ENCODE peak calls at places on chromosome 22, in six cellular contexts. One of them, this sample, is unnamed.
A peak's percentile ranks its signal among the peaks of the same experiment; 100 is the strongest.

GRCh38 chr22:22813126-22814075 is 74.2 kb upstream of the IGLL5 start:
- DNase-seq in GM12878: no peak
- DNase-seq in GM12891: no peak
- DNase-seq in K562: no peak
- DNase-seq in H1: no peak
- DNase-seq in HepG2: no peak
- DNase-seq in this sample: no peak

GRCh38 chr22:19693981-19694670 is 20.2 kb upstream of the SEPTIN5 start:
- DNase-seq in H1: no peak
- DNase-seq in K562: no peak
- DNase-seq in GM12891: no peak
- DNase-seq in HepG2: no peak
- DNase-seq in GM12878: no peak
- DNase-seq in this sample: no peak

GRCh38 chr22:33105501-33105911 is 47.3 kb upstream of the SYN3 start:
- DNase-seq in GM12891: no peak
- DNase-seq in K562: no peak
- DNase-seq in GM12878: no peak
- DNase-seq in H1: no peak
- DNase-seq in HepG2: no peak
- DNase-seq in this sample: no peak

GRCh38 chr22:17563936-17564391 is 666 bp downstream of the SLC25A18 start:
- DNase-seq in GM12878: no peak
- DNase-seq in H1: no peak
- DNase-seq in K562: no peak
- DNase-seq in HepG2: no peak
- DNase-seq in GM12891: no peak
- DNase-seq in this sample: no peak

GRCh38 chr22:49962012-49962750 is 1.6 kb downstream of the PIM3 start:
- DNase-seq in H1: no peak
- DNase-seq in GM12891: peak; percentile 71
- DNase-seq in K562: peak; percentile 67
- DNase-seq in GM12878: no peak
- DNase-seq in HepG2: peak; percentile 87
- DNase-seq in this sample: peak; percentile 75

GRCh38 chr22:40739723-40740122 is 60.4 kb downstream of the MCHR1 start:
- DNase-seq in K562: no peak
- DNase-seq in GM12891: no peak
- DNase-seq in HepG2: no peak
- DNase-seq in H1: no peak
- DNase-seq in GM12878: no peak
- DNase-seq in this sample: no peak

GRCh38 chr22:24706050-24706449 is 68.5 kb downstream of the PIWIL3 start:
- DNase-seq in HepG2: peak; percentile 45
- DNase-seq in GM12878: no peak
- DNase-seq in H1: no peak
- DNase-seq in GM12891: no peak
- DNase-seq in K562: peak; percentile 32
- DNase-seq in this sample: no peak

GRCh38 chr22:40628354-40629042 is 8.0 kb downstream of the MRTFA start:
- DNase-seq in H1: no peak
- DNase-seq in GM12891: no peak
- DNase-seq in GM12878: peak; percentile 57
- DNase-seq in HepG2: no peak
- DNase-seq in K562: no peak
- DNase-seq in this sample: no peak

GRCh38 chr22:32887293-32887692 is 85.8 kb downstream of the TIMP3 start:
- DNase-seq in K562: peak; percentile 19
- DNase-seq in GM12891: no peak
- DNase-seq in HepG2: no peak
- DNase-seq in H1: no peak
- DNase-seq in GM12878: no peak
- DNase-seq in this sample: no peak

GRCh38 chr22:48779211-48779643 is 1048.4 kb downstream of the BRD1 start:
- DNase-seq in GM12878: no peak
- DNase-seq in GM12891: no peak
- DNase-seq in K562: no peak
- DNase-seq in HepG2: no peak
- DNase-seq in H1: no peak
- DNase-seq in this sample: no peak

GRCh38 chr22:39514373-39514973 is 5.9 kb upstream of the ATF4 start:
- DNase-seq in GM12891: no peak
- DNase-seq in K562: no peak
- DNase-seq in GM12878: no peak
- DNase-seq in H1: no peak
- DNase-seq in HepG2: no peak
- DNase-seq in this sample: no peak

GRCh38 chr22:50016308-50016987 is 3.9 kb upstream of the IL17REL start:
- DNase-seq in K562: no peak
- DNase-seq in H1: no peak
- DNase-seq in GM12878: no peak
- DNase-seq in HepG2: no peak
- DNase-seq in GM12891: no peak
- DNase-seq in this sample: peak; percentile 21

GRCh38 chr22:21044931-21045584 is 688 bp upstream of the LRRC74B start:
- DNase-seq in K562: peak; percentile 73
- DNase-seq in GM12891: no peak
- DNase-seq in H1: no peak
- DNase-seq in HepG2: no peak
- DNase-seq in GM12878: no peak
- DNase-seq in this sample: no peak

GRCh38 chr22:34570408-34570807 is 495.6 kb upstream of the ISX start:
- DNase-seq in GM12878: no peak
- DNase-seq in K562: no peak
- DNase-seq in GM12891: no peak
- DNase-seq in HepG2: no peak
- DNase-seq in H1: no peak
- DNase-seq in this sample: no peak

GRCh38 chr22:17994424-17995108 is 29.8 kb downstream of the MICAL3 start:
- DNase-seq in H1: no peak
- DNase-seq in GM12878: no peak
- DNase-seq in K562: no peak
- DNase-seq in HepG2: no peak
- DNase-seq in GM12891: no peak
- DNase-seq in this sample: no peak

GRCh38 chr22:22397875-22398524 is 110.5 kb downstream of the ZNF280B start:
- DNase-seq in GM12891: no peak
- DNase-seq in HepG2: no peak
- DNase-seq in GM12878: no peak
- DNase-seq in K562: no peak
- DNase-seq in H1: no peak
- DNase-seq in this sample: no peak

GRCh38 chr22:49621601-49622210 is 206.0 kb downstream of the BRD1 start:
- DNase-seq in GM12878: no peak
- DNase-seq in K562: no peak
- DNase-seq in GM12891: no peak
- DNase-seq in H1: no peak
- DNase-seq in HepG2: no peak
- DNase-seq in this sample: no peak

GRCh38 chr22:49255154-49255553 is 572.5 kb downstream of the BRD1 start:
- DNase-seq in GM12878: no peak
- DNase-seq in HepG2: no peak
- DNase-seq in GM12891: no peak
- DNase-seq in H1: no peak
- DNase-seq in K562: no peak
- DNase-seq in this sample: no peak

GRCh38 chr22:22124374-22124773 is 120.2 kb upstream of the VPREB1 start:
- DNase-seq in GM12891: no peak
- DNase-seq in K562: no peak
- DNase-seq in GM12878: no peak
- DNase-seq in HepG2: no peak
- DNase-seq in H1: no peak
- DNase-seq in this sample: no peak

GRCh38 chr22:49657275-49657973 is 170.2 kb downstream of the BRD1 start:
- DNase-seq in H1: no peak
- DNase-seq in K562: peak; percentile 68
- DNase-seq in GM12891: peak; percentile 64
- DNase-seq in GM12878: peak; percentile 67
- DNase-seq in HepG2: no peak
- DNase-seq in this sample: peak; percentile 63

GRCh38 chr22:25386538-25386884 is 167.1 kb downstream of the CRYBB2 start:
- DNase-seq in HepG2: no peak
- DNase-seq in K562: no peak
- DNase-seq in GM12891: no peak
- DNase-seq in GM12878: no peak
- DNase-seq in H1: no peak
- DNase-seq in this sample: no peak

GRCh38 chr22:45162531-45162930 is 1.2 kb upstream of the NUP50 start:
- DNase-seq in HepG2: no peak
- DNase-seq in H1: no peak
- DNase-seq in GM12891: no peak
- DNase-seq in GM12878: no peak
- DNase-seq in K562: no peak
- DNase-seq in this sample: no peak

GRCh38 chr22:32817137-32817536 is 15.6 kb downstream of the TIMP3 start:
- DNase-seq in HepG2: no peak
- DNase-seq in GM12891: no peak
- DNase-seq in H1: no peak
- DNase-seq in GM12878: no peak
- DNase-seq in K562: no peak
- DNase-seq in this sample: no peak

GRCh38 chr22:38228873-38229740 is 27.3 kb downstream of the MAFF start:
- DNase-seq in GM12891: no peak
- DNase-seq in K562: no peak
- DNase-seq in GM12878: no peak
- DNase-seq in H1: no peak
- DNase-seq in HepG2: peak; percentile 54
- DNase-seq in this sample: no peak

GRCh38 chr22:50626314-50626855 is 1.6 kb downstream of the ARSA start:
- DNase-seq in HepG2: no peak
- DNase-seq in GM12891: no peak
- DNase-seq in K562: no peak
- DNase-seq in GM12878: no peak
- DNase-seq in H1: no peak
- DNase-seq in this sample: no peak

GRCh38 chr22:37634505-37635002 is 4.9 kb upstream of the SH3BP1 start:
- DNase-seq in GM12891: no peak
- DNase-seq in K562: no peak
- DNase-seq in GM12878: no peak
- DNase-seq in H1: no peak
- DNase-seq in HepG2: no peak
- DNase-seq in this sample: no peak

GRCh38 chr22:47552541-47553205 is 790.2 kb downstream of the TBC1D22A start:
- DNase-seq in GM12891: no peak
- DNase-seq in H1: no peak
- DNase-seq in GM12878: no peak
- DNase-seq in K562: no peak
- DNase-seq in HepG2: no peak
- DNase-seq in this sample: no peak

GRCh38 chr22:17369553-17370035 is 334 bp downstream of the CECR2 start:
- DNase-seq in K562: peak; percentile 17
- DNase-seq in H1: no peak
- DNase-seq in HepG2: no peak
- DNase-seq in GM12878: no peak
- DNase-seq in GM12891: no peak
- DNase-seq in this sample: no peak

DNA sequence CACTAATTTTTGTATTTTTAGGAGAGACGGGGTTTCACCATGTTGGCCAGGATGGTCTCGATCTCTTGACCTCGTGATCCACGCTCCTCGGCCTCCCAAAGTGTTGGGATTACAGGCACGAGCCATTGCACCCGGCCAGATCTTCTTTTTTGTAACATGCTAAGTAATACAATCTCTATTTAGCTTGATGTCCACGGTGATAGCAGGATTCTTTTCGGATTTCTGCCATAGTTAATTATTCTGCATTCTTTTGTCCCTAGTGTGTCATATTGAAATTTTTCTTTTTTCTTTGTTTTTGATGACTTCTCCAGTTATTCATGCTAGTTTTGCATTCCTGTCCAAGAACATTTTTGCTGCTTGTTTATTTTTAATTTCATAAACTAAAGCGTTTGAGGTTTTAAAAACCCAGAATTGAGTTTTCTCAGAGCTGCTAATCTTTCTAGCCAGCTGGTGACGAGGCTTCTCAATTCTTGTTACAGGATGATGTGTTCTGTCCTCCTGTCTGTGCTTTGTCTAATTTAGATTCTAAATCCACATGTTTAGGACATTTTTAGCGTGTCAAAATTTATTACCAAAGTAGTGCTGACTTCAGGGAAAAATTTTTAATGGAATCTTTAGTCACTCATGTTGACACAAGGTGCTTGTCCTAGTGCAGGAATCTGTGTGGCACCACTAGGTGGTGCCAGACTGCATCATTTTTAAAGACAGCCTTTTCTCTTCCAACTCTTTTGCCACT is 21.8 kb downstream of the NF2 start:
- DNase-seq in K562: peak; percentile 44
- DNase-seq in H1: no peak
- DNase-seq in HepG2: peak; percentile 62
- DNase-seq in GM12891: no peak
- DNase-seq in GM12878: no peak
- DNase-seq in this sample: peak; percentile 22
- TF ChIP-seq POLR2AphosphoS5 in K562: no peak
- TF ChIP-seq POLR2AphosphoS5 in H1: no peak
- TF ChIP-seq POLR2AphosphoS5 in HepG2: no peak
- TF ChIP-seq POLR2AphosphoS5 in GM12891: no peak
- TF ChIP-seq POLR2AphosphoS5 in GM12878: no peak
- TF ChIP-seq POLR2AphosphoS5 in this sample: no peak

GRCh38 chr22:46421272-46421671 is 85.8 kb downstream of the TRMU start:
- DNase-seq in H1: no peak
- DNase-seq in GM12891: peak; percentile 61
- DNase-seq in HepG2: no peak
- DNase-seq in GM12878: peak; percentile 35
- DNase-seq in K562: no peak
- DNase-seq in this sample: no peak
- TF ChIP-seq TAF1 in H1: no peak
- TF ChIP-seq TAF1 in GM12891: no peak
- TF ChIP-seq TAF1 in HepG2: no peak
- TF ChIP-seq TAF1 in GM12878: no peak
- TF ChIP-seq TAF1 in K562: no peak
- TF ChIP-seq TAF1 in this sample: no peak

DNA sequence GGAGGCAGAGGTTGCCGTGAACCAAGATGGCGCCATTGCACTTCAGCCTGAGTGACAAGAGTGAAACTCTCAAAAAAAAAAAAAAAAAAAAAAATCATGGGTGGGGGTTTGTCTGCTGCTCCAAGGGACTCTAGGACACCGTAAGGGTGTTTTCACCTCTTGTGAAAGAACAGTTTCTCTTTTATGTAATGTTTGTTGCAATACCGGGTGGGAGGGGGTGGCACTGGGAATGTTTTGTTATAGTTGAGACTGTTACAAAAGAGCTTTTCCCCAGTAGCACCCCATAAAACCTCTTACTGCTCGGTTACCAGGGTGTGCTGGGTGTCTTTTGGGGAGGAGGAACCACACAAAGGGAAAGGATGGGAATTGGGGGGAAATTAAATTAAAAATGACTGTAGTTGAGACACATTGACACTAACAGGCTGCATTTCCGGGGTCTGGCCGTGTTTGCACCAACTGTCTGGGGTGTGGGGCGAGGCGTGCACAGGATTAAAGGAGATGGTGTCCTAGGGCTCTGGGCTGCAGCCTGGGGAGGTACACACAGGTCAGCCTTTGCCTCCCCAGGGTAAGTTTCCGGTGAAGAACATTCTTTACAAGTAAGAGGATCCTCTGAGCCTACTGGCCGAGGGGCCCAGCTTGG is 1.6 kb downstream of the NFAM1 start:
- DNase-seq in H1: no peak
- DNase-seq in GM12878: no peak
- DNase-seq in K562: no peak
- DNase-seq in GM12891: no peak
- DNase-seq in HepG2: no peak
- DNase-seq in this sample: no peak
- TF ChIP-seq POLR2A in H1: no peak
- TF ChIP-seq POLR2A in GM12878: no peak
- TF ChIP-seq POLR2A in K562: no peak
- TF ChIP-seq POLR2A in GM12891: no peak
- TF ChIP-seq POLR2A in HepG2: no peak
- TF ChIP-seq POLR2A in this sample: no peak

GRCh38 chr22:28179392-28179791 is 260.3 kb upstream of the PITPNB start:
- DNase-seq in GM12878: no peak
- DNase-seq in GM12891: no peak
- DNase-seq in H1: no peak
- DNase-seq in K562: no peak
- DNase-seq in HepG2: no peak
- DNase-seq in this sample: no peak
- TF ChIP-seq POLR2AphosphoS5 in GM12878: no peak
- TF ChIP-seq POLR2AphosphoS5 in GM12891: no peak
- TF ChIP-seq POLR2AphosphoS5 in H1: no peak
- TF ChIP-seq POLR2AphosphoS5 in K562: no peak
- TF ChIP-seq POLR2AphosphoS5 in HepG2: no peak
- TF ChIP-seq POLR2AphosphoS5 in this sample: no peak

This sample was measured in GM12892.